ENCODE peak calls at places on chromosomes 5 and 9, in ten cellular contexts. One of them, this sample, is unnamed.

GRCh38 chr9:137012694-137013570 is 15.1 kb downstream of the ABCA2 start:
- DNase-seq in endothelial cell: no peak
- DNase-seq in body of pancreas: no peak
- DNase-seq in RWPE1: no peak
- DNase-seq in fibroblast of lung: no peak
- DNase-seq in HEK293T: no peak
- DNase-seq in GM03348: no peak
- DNase-seq in stimulated activated CD4-positive, alpha-beta T cell treated with anti-CD3 and anti-CD28 coated beads, TNF-alpha, amount 100 ng/mL, for 1 hour: no peak
- DNase-seq in type B pancreatic cell: no peak
- DNase-seq in hypothalamus: no peak
- DNase-seq in this sample: no peak

GRCh38 chr9:8904971-8905370 is 1105.4 kb upstream of the DMAC1 start:
- DNase-seq in RWPE1: no peak
- DNase-seq in endothelial cell: no peak
- DNase-seq in fibroblast of lung: peak
- DNase-seq in HEK293T: no peak
- DNase-seq in type B pancreatic cell: no peak
- DNase-seq in body of pancreas: no peak
- DNase-seq in hypothalamus: no peak
- DNase-seq in stimulated activated CD4-positive, alpha-beta T cell treated with anti-CD3 and anti-CD28 coated beads, TNF-alpha, amount 100 ng/mL, for 1 hour: no peak
- DNase-seq in GM03348: no peak
- DNase-seq in this sample: no peak

GRCh38 chr5:123083298-123083697 is 5.7 kb upstream of the PRDM6 start:
- DNase-seq in RWPE1: no peak
- DNase-seq in HEK293T: no peak
- DNase-seq in type B pancreatic cell: no peak
- DNase-seq in stimulated activated CD4-positive, alpha-beta T cell treated with anti-CD3 and anti-CD28 coated beads, TNF-alpha, amount 100 ng/mL, for 1 hour: no peak
- DNase-seq in hypothalamus: no peak
- DNase-seq in fibroblast of lung: no peak
- DNase-seq in GM03348: no peak
- DNase-seq in endothelial cell: no peak
- DNase-seq in body of pancreas: no peak
- DNase-seq in this sample: no peak

GRCh38 chr5:82092-82491 is 9.9 kb upstream of the PLEKHG4B start:
- DNase-seq in hypothalamus: no peak
- DNase-seq in stimulated activated CD4-positive, alpha-beta T cell treated with anti-CD3 and anti-CD28 coated beads, TNF-alpha, amount 100 ng/mL, for 1 hour: no peak
- DNase-seq in fibroblast of lung: no peak
- DNase-seq in HEK293T: no peak
- DNase-seq in endothelial cell: no peak
- DNase-seq in body of pancreas: peak
- DNase-seq in RWPE1: no peak
- DNase-seq in GM03348: peak
- DNase-seq in type B pancreatic cell: peak
- DNase-seq in this sample: no peak

GRCh38 chr9:80158150-80158549 is 586.4 kb downstream of the TLE4 start:
- DNase-seq in hypothalamus: no peak
- DNase-seq in stimulated activated CD4-positive, alpha-beta T cell treated with anti-CD3 and anti-CD28 coated beads, TNF-alpha, amount 100 ng/mL, for 1 hour: no peak
- DNase-seq in body of pancreas: no peak
- DNase-seq in GM03348: no peak
- DNase-seq in HEK293T: peak
- DNase-seq in RWPE1: no peak
- DNase-seq in type B pancreatic cell: no peak
- DNase-seq in fibroblast of lung: no peak
- DNase-seq in endothelial cell: no peak
- DNase-seq in this sample: no peak

GRCh38 chr5:35857606-35858205 is 1.0 kb downstream of the IL7R start:
- DNase-seq in body of pancreas: no peak
- DNase-seq in hypothalamus: no peak
- DNase-seq in RWPE1: peak
- DNase-seq in endothelial cell: no peak
- DNase-seq in GM03348: peak
- DNase-seq in type B pancreatic cell: no peak
- DNase-seq in HEK293T: no peak
- DNase-seq in stimulated activated CD4-positive, alpha-beta T cell treated with anti-CD3 and anti-CD28 coated beads, TNF-alpha, amount 100 ng/mL, for 1 hour: no peak
- DNase-seq in fibroblast of lung: peak
- DNase-seq in this sample: no peak

GRCh38 chr5:132867046-132867451 is 607 bp downstream of the UQCRQ start:
- DNase-seq in GM03348: no peak
- DNase-seq in fibroblast of lung: no peak
- DNase-seq in HEK293T: no peak
- DNase-seq in RWPE1: no peak
- DNase-seq in hypothalamus: no peak
- DNase-seq in type B pancreatic cell: no peak
- DNase-seq in endothelial cell: no peak
- DNase-seq in stimulated activated CD4-positive, alpha-beta T cell treated with anti-CD3 and anti-CD28 coated beads, TNF-alpha, amount 100 ng/mL, for 1 hour: no peak
- DNase-seq in body of pancreas: no peak
- DNase-seq in this sample: no peak

GRCh38 chr9:109256381-109256780 is 64.5 kb downstream of the EPB41L4B start:
- DNase-seq in RWPE1: no peak
- DNase-seq in fibroblast of lung: peak
- DNase-seq in type B pancreatic cell: no peak
- DNase-seq in GM03348: no peak
- DNase-seq in HEK293T: no peak
- DNase-seq in hypothalamus: no peak
- DNase-seq in body of pancreas: no peak
- DNase-seq in endothelial cell: no peak
- DNase-seq in stimulated activated CD4-positive, alpha-beta T cell treated with anti-CD3 and anti-CD28 coated beads, TNF-alpha, amount 100 ng/mL, for 1 hour: no peak
- DNase-seq in this sample: no peak

GRCh38 chr9:133882849-133883248 is 109.3 kb downstream of the VAV2 start:
- DNase-seq in body of pancreas: no peak
- DNase-seq in HEK293T: no peak
- DNase-seq in hypothalamus: no peak
- DNase-seq in stimulated activated CD4-positive, alpha-beta T cell treated with anti-CD3 and anti-CD28 coated beads, TNF-alpha, amount 100 ng/mL, for 1 hour: no peak
- DNase-seq in RWPE1: no peak
- DNase-seq in GM03348: no peak
- DNase-seq in endothelial cell: no peak
- DNase-seq in type B pancreatic cell: no peak
- DNase-seq in fibroblast of lung: no peak
- DNase-seq in this sample: no peak

GRCh38 chr9:5879419-5880181 is 11.1 kb upstream of the MLANA start:
- DNase-seq in GM03348: peak
- DNase-seq in RWPE1: peak
- DNase-seq in HEK293T: no peak
- DNase-seq in hypothalamus: no peak
- DNase-seq in body of pancreas: no peak
- DNase-seq in type B pancreatic cell: no peak
- DNase-seq in stimulated activated CD4-positive, alpha-beta T cell treated with anti-CD3 and anti-CD28 coated beads, TNF-alpha, amount 100 ng/mL, for 1 hour: no peak
- DNase-seq in fibroblast of lung: peak
- DNase-seq in endothelial cell: no peak
- DNase-seq in this sample: no peak

GRCh38 chr9:73104342-73104741 is 47.3 kb upstream of the ANXA1 start:
- DNase-seq in fibroblast of lung: no peak
- DNase-seq in type B pancreatic cell: no peak
- DNase-seq in body of pancreas: no peak
- DNase-seq in stimulated activated CD4-positive, alpha-beta T cell treated with anti-CD3 and anti-CD28 coated beads, TNF-alpha, amount 100 ng/mL, for 1 hour: no peak
- DNase-seq in RWPE1: no peak
- DNase-seq in hypothalamus: no peak
- DNase-seq in endothelial cell: no peak
- DNase-seq in HEK293T: no peak
- DNase-seq in GM03348: no peak
- DNase-seq in this sample: no peak

GRCh38 chr5:178619390-178619789 is 7.5 kb downstream of the CLK4 start:
- DNase-seq in body of pancreas: no peak
- DNase-seq in HEK293T: no peak
- DNase-seq in hypothalamus: no peak
- DNase-seq in stimulated activated CD4-positive, alpha-beta T cell treated with anti-CD3 and anti-CD28 coated beads, TNF-alpha, amount 100 ng/mL, for 1 hour: no peak
- DNase-seq in type B pancreatic cell: no peak
- DNase-seq in fibroblast of lung: no peak
- DNase-seq in GM03348: no peak
- DNase-seq in RWPE1: no peak
- DNase-seq in endothelial cell: no peak
- DNase-seq in this sample: no peak

GRCh38 chr5:6678385-6678784 is 34.8 kb upstream of the TENT4A start:
- DNase-seq in RWPE1: no peak
- DNase-seq in endothelial cell: no peak
- DNase-seq in GM03348: no peak
- DNase-seq in fibroblast of lung: no peak
- DNase-seq in HEK293T: no peak
- DNase-seq in hypothalamus: no peak
- DNase-seq in stimulated activated CD4-positive, alpha-beta T cell treated with anti-CD3 and anti-CD28 coated beads, TNF-alpha, amount 100 ng/mL, for 1 hour: no peak
- DNase-seq in type B pancreatic cell: no peak
- DNase-seq in body of pancreas: no peak
- DNase-seq in this sample: no peak

GRCh38 chr9:27353405-27354229 is 56.7 kb upstream of the EQTN start:
- DNase-seq in GM03348: peak
- DNase-seq in body of pancreas: no peak
- DNase-seq in fibroblast of lung: no peak
- DNase-seq in type B pancreatic cell: no peak
- DNase-seq in endothelial cell: no peak
- DNase-seq in HEK293T: no peak
- DNase-seq in stimulated activated CD4-positive, alpha-beta T cell treated with anti-CD3 and anti-CD28 coated beads, TNF-alpha, amount 100 ng/mL, for 1 hour: no peak
- DNase-seq in hypothalamus: peak
- DNase-seq in RWPE1: no peak
- DNase-seq in this sample: no peak

GRCh38 chr5:135615581-135616260 is 36.9 kb upstream of the CXCL14 start:
- DNase-seq in fibroblast of lung: no peak
- DNase-seq in endothelial cell: no peak
- DNase-seq in body of pancreas: no peak
- DNase-seq in hypothalamus: no peak
- DNase-seq in type B pancreatic cell: no peak
- DNase-seq in GM03348: no peak
- DNase-seq in RWPE1: no peak
- DNase-seq in stimulated activated CD4-positive, alpha-beta T cell treated with anti-CD3 and anti-CD28 coated beads, TNF-alpha, amount 100 ng/mL, for 1 hour: no peak
- DNase-seq in HEK293T: no peak
- DNase-seq in this sample: no peak

GRCh38 chr9:12738296-12738695 is 36.5 kb upstream of the LURAP1L start:
- DNase-seq in body of pancreas: no peak
- DNase-seq in RWPE1: no peak
- DNase-seq in HEK293T: no peak
- DNase-seq in GM03348: no peak
- DNase-seq in fibroblast of lung: no peak
- DNase-seq in type B pancreatic cell: no peak
- DNase-seq in hypothalamus: no peak
- DNase-seq in endothelial cell: no peak
- DNase-seq in stimulated activated CD4-positive, alpha-beta T cell treated with anti-CD3 and anti-CD28 coated beads, TNF-alpha, amount 100 ng/mL, for 1 hour: no peak
- DNase-seq in this sample: no peak

GRCh38 chr9:137579259-137579604 is 507 bp upstream of the DPH7 start:
- DNase-seq in stimulated activated CD4-positive, alpha-beta T cell treated with anti-CD3 and anti-CD28 coated beads, TNF-alpha, amount 100 ng/mL, for 1 hour: no peak
- DNase-seq in hypothalamus: no peak
- DNase-seq in GM03348: no peak
- DNase-seq in HEK293T: no peak
- DNase-seq in endothelial cell: no peak
- DNase-seq in fibroblast of lung: no peak
- DNase-seq in RWPE1: no peak
- DNase-seq in type B pancreatic cell: no peak
- DNase-seq in body of pancreas: no peak
- DNase-seq in this sample: no peak

GRCh38 chr5:96320797-96321196 is 112.3 kb downstream of the PCSK1 start:
- DNase-seq in endothelial cell: no peak
- DNase-seq in type B pancreatic cell: no peak
- DNase-seq in hypothalamus: no peak
- DNase-seq in GM03348: no peak
- DNase-seq in fibroblast of lung: no peak
- DNase-seq in body of pancreas: no peak
- DNase-seq in RWPE1: peak
- DNase-seq in stimulated activated CD4-positive, alpha-beta T cell treated with anti-CD3 and anti-CD28 coated beads, TNF-alpha, amount 100 ng/mL, for 1 hour: no peak
- DNase-seq in HEK293T: no peak
- DNase-seq in this sample: no peak

GRCh38 chr5:56481998-56482698 is 249.0 kb upstream of the ANKRD55 start:
- DNase-seq in endothelial cell: no peak
- DNase-seq in stimulated activated CD4-positive, alpha-beta T cell treated with anti-CD3 and anti-CD28 coated beads, TNF-alpha, amount 100 ng/mL, for 1 hour: no peak
- DNase-seq in GM03348: no peak
- DNase-seq in type B pancreatic cell: no peak
- DNase-seq in hypothalamus: no peak
- DNase-seq in fibroblast of lung: peak
- DNase-seq in HEK293T: no peak
- DNase-seq in RWPE1: no peak
- DNase-seq in body of pancreas: no peak
- DNase-seq in this sample: no peak

GRCh38 chr9:131324736-131325679 is 35.5 kb downstream of the PLPP7 start:
- DNase-seq in HEK293T: no peak
- DNase-seq in GM03348: no peak
- DNase-seq in fibroblast of lung: no peak
- DNase-seq in RWPE1: no peak
- DNase-seq in endothelial cell: no peak
- DNase-seq in body of pancreas: no peak
- DNase-seq in stimulated activated CD4-positive, alpha-beta T cell treated with anti-CD3 and anti-CD28 coated beads, TNF-alpha, amount 100 ng/mL, for 1 hour: no peak
- DNase-seq in hypothalamus: no peak
- DNase-seq in type B pancreatic cell: no peak
- DNase-seq in this sample: no peak

GRCh38 chr5:119681734-119682133 is 52.4 kb downstream of the FAM170A start:
- DNase-seq in hypothalamus: no peak
- DNase-seq in HEK293T: no peak
- DNase-seq in RWPE1: no peak
- DNase-seq in body of pancreas: no peak
- DNase-seq in endothelial cell: no peak
- DNase-seq in stimulated activated CD4-positive, alpha-beta T cell treated with anti-CD3 and anti-CD28 coated beads, TNF-alpha, amount 100 ng/mL, for 1 hour: no peak
- DNase-seq in GM03348: no peak
- DNase-seq in fibroblast of lung: no peak
- DNase-seq in type B pancreatic cell: no peak
- DNase-seq in this sample: no peak

GRCh38 chr5:147472669-147473131 is 37.2 kb downstream of the DPYSL3 start:
- DNase-seq in body of pancreas: no peak
- DNase-seq in fibroblast of lung: no peak
- DNase-seq in endothelial cell: no peak
- DNase-seq in HEK293T: no peak
- DNase-seq in type B pancreatic cell: no peak
- DNase-seq in stimulated activated CD4-positive, alpha-beta T cell treated with anti-CD3 and anti-CD28 coated beads, TNF-alpha, amount 100 ng/mL, for 1 hour: no peak
- DNase-seq in RWPE1: no peak
- DNase-seq in GM03348: no peak
- DNase-seq in hypothalamus: no peak
- DNase-seq in this sample: no peak

GRCh38 chr9:752201-752600 is 89.3 kb upstream of the DMRT1 start:
- DNase-seq in stimulated activated CD4-positive, alpha-beta T cell treated with anti-CD3 and anti-CD28 coated beads, TNF-alpha, amount 100 ng/mL, for 1 hour: no peak
- DNase-seq in type B pancreatic cell: no peak
- DNase-seq in body of pancreas: no peak
- DNase-seq in RWPE1: peak
- DNase-seq in HEK293T: no peak
- DNase-seq in GM03348: peak
- DNase-seq in hypothalamus: no peak
- DNase-seq in endothelial cell: no peak
- DNase-seq in fibroblast of lung: peak
- DNase-seq in this sample: no peak

GRCh38 chr5:86605881-86606280 is 11.9 kb upstream of the COX7C start:
- DNase-seq in GM03348: no peak
- DNase-seq in stimulated activated CD4-positive, alpha-beta T cell treated with anti-CD3 and anti-CD28 coated beads, TNF-alpha, amount 100 ng/mL, for 1 hour: no peak
- DNase-seq in RWPE1: no peak
- DNase-seq in hypothalamus: no peak
- DNase-seq in fibroblast of lung: no peak
- DNase-seq in body of pancreas: no peak
- DNase-seq in type B pancreatic cell: no peak
- DNase-seq in endothelial cell: no peak
- DNase-seq in HEK293T: no peak
- DNase-seq in this sample: no peak

GRCh38 chr9:93083592-93084470 is 12.2 kb upstream of the CARD19 start:
- DNase-seq in hypothalamus: no peak
- DNase-seq in body of pancreas: no peak
- DNase-seq in endothelial cell: no peak
- DNase-seq in fibroblast of lung: peak
- DNase-seq in GM03348: no peak
- DNase-seq in stimulated activated CD4-positive, alpha-beta T cell treated with anti-CD3 and anti-CD28 coated beads, TNF-alpha, amount 100 ng/mL, for 1 hour: no peak
- DNase-seq in type B pancreatic cell: no peak
- DNase-seq in RWPE1: no peak
- DNase-seq in HEK293T: no peak
- DNase-seq in this sample: no peak

GRCh38 chr9:87800456-87800855 is 74.5 kb downstream of the CTSL start:
- DNase-seq in type B pancreatic cell: no peak
- DNase-seq in RWPE1: no peak
- DNase-seq in endothelial cell: no peak
- DNase-seq in hypothalamus: no peak
- DNase-seq in stimulated activated CD4-positive, alpha-beta T cell treated with anti-CD3 and anti-CD28 coated beads, TNF-alpha, amount 100 ng/mL, for 1 hour: no peak
- DNase-seq in body of pancreas: no peak
- DNase-seq in fibroblast of lung: no peak
- DNase-seq in GM03348: no peak
- DNase-seq in HEK293T: no peak
- DNase-seq in this sample: no peak

GRCh38 chr5:107402881-107403280 is 267.9 kb downstream of the EFNA5 start:
- DNase-seq in endothelial cell: no peak
- DNase-seq in body of pancreas: no peak
- DNase-seq in hypothalamus: no peak
- DNase-seq in HEK293T: peak
- DNase-seq in type B pancreatic cell: no peak
- DNase-seq in fibroblast of lung: no peak
- DNase-seq in GM03348: no peak
- DNase-seq in stimulated activated CD4-positive, alpha-beta T cell treated with anti-CD3 and anti-CD28 coated beads, TNF-alpha, amount 100 ng/mL, for 1 hour: no peak
- DNase-seq in RWPE1: no peak
- DNase-seq in this sample: no peak

GRCh38 chr9:121398374-121398773 is 28.3 kb upstream of the STOM start:
- DNase-seq in GM03348: peak
- DNase-seq in hypothalamus: no peak
- DNase-seq in stimulated activated CD4-positive, alpha-beta T cell treated with anti-CD3 and anti-CD28 coated beads, TNF-alpha, amount 100 ng/mL, for 1 hour: no peak
- DNase-seq in endothelial cell: no peak
- DNase-seq in fibroblast of lung: peak
- DNase-seq in HEK293T: no peak
- DNase-seq in RWPE1: peak
- DNase-seq in type B pancreatic cell: no peak
- DNase-seq in body of pancreas: no peak
- DNase-seq in this sample: no peak